ENCODE peak calls at places on chromosomes 7 and 10, in four cellular contexts. T is HEK293T; M is right cardiac atrium; W is stimulated activated CD4-positive, alpha-beta T cell treated with anti-CD3 and anti-CD28 coated beads, Interleukin-4, amount 100 ng/mL, for 4 hours. X is an unnamed sample.

GRCh38 chr10:78866731-78867554 is 201.8 kb upstream of the ZMIZ1 start:
- DNase-seq in W (no peak), T (no peak), M (no peak), X (no peak)

GRCh38 chr7:32536585-32536984 is 41.3 kb downstream of the AVL9 start:
- DNase-seq in M (no peak), W (no peak), T (no peak), X (no peak)

GRCh38 chr7:33743594-33743993 is 161.7 kb upstream of the BMPER start:
- DNase-seq in M (no peak), T (no peak), W (no peak), X (no peak)

GRCh38 chr7:139127648-139128047 is 18.1 kb upstream of the ZC3HAV1 start:
- DNase-seq in M (no peak), W (no peak), T (no peak), X (no peak)

GRCh38 chr10:6473901-6474370 is 106.1 kb downstream of the PRKCQ start:
- DNase-seq in M (no peak), T (no peak), W (no peak), X (peak; percentile 48)

GRCh38 chr10:103199498-103199897 is 6.4 kb upstream of the NT5C2 start:
- DNase-seq in W (no peak), M (no peak), T (no peak), X (no peak)

GRCh38 chr10:34721201-34721840 is 93.8 kb downstream of the PARD3 start:
- DNase-seq in M (no peak), W (no peak), T (no peak), X (no peak)

GRCh38 chr7:117673839-117674238 is 194.0 kb downstream of the CFTR start:
- DNase-seq in T (no peak), M (no peak), W (no peak), X (peak; percentile 16)

GRCh38 chr7:134280508-134280907 is 36.2 kb downstream of the SLC35B4 start:
- DNase-seq in T (no peak), M (no peak), W (no peak), X (no peak)

GRCh38 chr7:158614695-158615094 is 27.1 kb upstream of the PTPRN2 start:
- DNase-seq in M (no peak), T (no peak), W (no peak), X (no peak)

GRCh38 chr10:34936061-34936460 is 121.0 kb upstream of the PARD3 start:
- DNase-seq in M (no peak), T (no peak), W (no peak), X (no peak)

GRCh38 chr7:14740606-14741005 is 161.9 kb downstream of the DGKB start:
- DNase-seq in W (no peak), T (no peak), M (no peak), X (no peak)

GRCh38 chr10:31847518-31847917 is 81.1 kb downstream of the ARHGAP12 start:
- DNase-seq in T (no peak), M (no peak), W (no peak), X (no peak)

GRCh38 chr10:1281402-1281782 is 225.2 kb downstream of the WDR37 start:
- DNase-seq in T (no peak), M (no peak), W (no peak), X (no peak)

GRCh38 chr7:20316706-20317105 is 14.0 kb upstream of the ITGB8 start:
- DNase-seq in M (no peak), W (no peak), T (no peak), X (no peak)

GRCh38 chr7:44225566-44226395 is 25.0 kb downstream of the YKT6 start:
- DNase-seq in T (no peak), W (no peak), M (no peak), X (no peak)

GRCh38 chr7:124031919-124032318 is 948 bp downstream of the TMEM229A start:
- DNase-seq in T (peak; percentile 18), M (peak; percentile 30), W (no peak), X (peak; percentile 10)

GRCh38 chr7:139635521-139636240 is 112.2 kb downstream of the CLEC2L start:
- DNase-seq in T (no peak), W (no peak), M (no peak), X (no peak)

GRCh38 chr10:4512557-4513286 is 313.3 kb upstream of the AKR1E2 start:
- DNase-seq in W (no peak), M (peak; percentile 66), T (peak; percentile 48), X (no peak)

GRCh38 chr10:62335326-62335725 is 38.8 kb upstream of the ZNF365 start:
- DNase-seq in T (no peak), M (no peak), W (no peak), X (no peak)

GRCh38 chr10:132059760-132060508 is 5.8 kb upstream of the JAKMIP3 start:
- DNase-seq in M (no peak), W (no peak), T (no peak), X (no peak)

GRCh38 chr10:97532935-97533671 is 34.4 kb downstream of the UBTD1 start:
- DNase-seq in W (no peak), T (no peak), M (no peak), X (no peak)

GRCh38 chr7:47253650-47254080 is 328.2 kb downstream of the TNS3 start:
- DNase-seq in T (peak; percentile 20), M (peak; percentile 70), W (no peak), X (peak; percentile 38)